ENCODE peak calls at places on chromosomes 3 and 15, in five cellular contexts. A is uterus, Y is tibial nerve, V is ovary, B is A549. Q is an unnamed sample.

GRCh38 chr3:177642482-177643163 is 445.3 kb upstream of the TBL1XR1 start:
- DNase-seq in Y (no peak), A (no peak), V (no peak), B (no peak), Q (no peak)

GRCh38 chr3:124772081-124772831 is 42.0 kb downstream of the UMPS start:
- DNase-seq in V (no peak), Y (no peak), B (no peak), A (peak), Q (no peak)

GRCh38 chr3:46665763-46666470 is 27.6 kb downstream of the ALS2CL start:
- DNase-seq in V (no peak), B (no peak), A (no peak), Y (no peak), Q (no peak)

GRCh38 chr3:81300324-81300927 is 461.0 kb downstream of the GBE1 start:
- DNase-seq in Y (no peak), V (no peak), B (no peak), A (no peak), Q (no peak)

GRCh38 chr3:134260984-134261383 is 10.3 kb upstream of the RYK start:
- DNase-seq in V (no peak), A (no peak), Y (no peak), B (no peak), Q (no peak)

GRCh38 chr3:177528306-177529070 is 331.2 kb upstream of the TBL1XR1 start:
- DNase-seq in B (no peak), V (no peak), Y (no peak), A (no peak), Q (no peak)

GRCh38 chr15:74318376-74319137 is 48.9 kb downstream of the CYP11A1 start:
- DNase-seq in A (peak), Y (no peak), B (no peak), V (peak), Q (no peak)

GRCh38 chr3:154112146-154112545 is 9.0 kb upstream of the ARHGEF26 start:
- DNase-seq in Y (no peak), V (no peak), B (no peak), A (no peak), Q (no peak)

GRCh38 chr3:175748087-175748732 is 889.1 kb downstream of the NAALADL2 start:
- DNase-seq in A (no peak), Y (no peak), B (no peak), V (no peak), Q (no peak)

GRCh38 chr15:51121118-51121517 is 26.4 kb upstream of the TNFAIP8L3 start:
- DNase-seq in V (peak), Y (no peak), A (peak), B (peak), Q (no peak)

GRCh38 chr3:81013360-81013759 is 748.1 kb downstream of the GBE1 start:
- DNase-seq in Y (no peak), B (no peak), V (no peak), A (no peak), Q (no peak)

GRCh38 chr15:30956216-30956803 is 35.1 kb downstream of the MTMR10 start:
- DNase-seq in B (no peak), V (no peak), Y (no peak), A (no peak), Q (no peak)

GRCh38 chr3:184742676-184743135 is 30.8 kb upstream of the MAGEF1 start:
- DNase-seq in A (peak), V (no peak), B (no peak), Y (no peak), Q (no peak)

GRCh38 chr15:97126556-97127233 is 796.2 kb downstream of the NR2F2 start:
- DNase-seq in B (no peak), Y (no peak), A (no peak), V (no peak), Q (no peak)
- TF ChIP-seq CTCF in B (no peak), Y (no peak), A (no peak), V (no peak), Q (no peak)

GRCh38 chr3:8767667-8768363 is 1.6 kb downstream of the OXTR start:
- DNase-seq in V (no peak), Y (no peak), A (no peak), B (no peak), Q (no peak)

GRCh38 chr3:8767181-8767666 is 2.2 kb downstream of the OXTR start:
- DNase-seq in Y (no peak), A (no peak), B (no peak), V (no peak), Q (no peak)

GRCh38 chr3:8764528-8764927 is 4.9 kb downstream of the OXTR start:
- DNase-seq in V (no peak), B (no peak), A (no peak), Y (no peak), Q (no peak)

GRCh38 chr3:8765528-8765927 is 3.9 kb downstream of the OXTR start:
- DNase-seq in B (no peak), A (no peak), Y (no peak), V (no peak), Q (no peak)

GRCh38 chr3:8766148-8766547 is 3.3 kb downstream of the OXTR start:
- DNase-seq in A (no peak), B (no peak), Y (no peak), V (no peak), Q (no peak)
- H3K27ac ChIP-seq in A (no peak), B (no peak), Y (no peak), V (no peak), Q (no peak)

GRCh38 chr3:189652042-189652441 is 20.9 kb downstream of the TP63 start:
- DNase-seq in A (no peak), B (no peak), V (no peak), Y (no peak), Q (no peak)
- TF ChIP-seq CTCF in A (no peak), B (no peak), V (no peak), Y (no peak), Q (no peak)

DNA sequence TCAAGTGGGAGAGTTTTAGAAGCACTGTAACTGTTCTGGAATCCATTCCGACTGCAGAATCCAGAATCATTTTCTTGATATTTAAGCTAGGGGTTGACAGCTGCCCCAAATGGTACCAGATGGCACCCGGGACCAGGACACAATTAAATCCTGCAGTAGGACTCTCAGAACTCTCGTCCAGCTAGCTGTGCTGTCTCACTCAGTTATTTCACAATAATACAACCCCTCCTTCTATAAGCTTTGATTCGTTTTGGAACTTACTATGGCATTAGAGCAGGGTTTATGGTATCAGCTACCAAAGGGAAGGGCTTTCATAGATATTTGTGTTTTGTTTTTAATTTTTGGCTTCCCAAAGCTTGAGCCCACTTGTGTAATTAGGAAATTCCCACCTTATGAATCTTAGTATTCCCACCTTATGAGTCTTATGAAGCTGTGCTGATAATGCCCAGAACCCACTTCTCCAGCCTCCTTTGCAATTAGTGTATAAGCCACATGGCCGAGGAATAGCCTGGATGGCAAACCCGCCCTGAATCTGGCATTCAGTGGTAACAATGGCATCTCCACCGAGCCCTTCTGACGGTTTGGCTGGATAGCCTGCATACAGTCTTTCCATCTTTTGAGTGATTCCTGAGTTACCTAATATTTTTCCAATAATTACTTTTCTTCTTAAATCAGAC is 120.1 kb downstream of the UACA start:
- DNase-seq in Y (no peak), B (no peak), A (no peak), V (no peak), Q (no peak)
- H3K27ac ChIP-seq in Y (no peak), B (peak), A (no peak), V (no peak), Q (no peak)

DNA sequence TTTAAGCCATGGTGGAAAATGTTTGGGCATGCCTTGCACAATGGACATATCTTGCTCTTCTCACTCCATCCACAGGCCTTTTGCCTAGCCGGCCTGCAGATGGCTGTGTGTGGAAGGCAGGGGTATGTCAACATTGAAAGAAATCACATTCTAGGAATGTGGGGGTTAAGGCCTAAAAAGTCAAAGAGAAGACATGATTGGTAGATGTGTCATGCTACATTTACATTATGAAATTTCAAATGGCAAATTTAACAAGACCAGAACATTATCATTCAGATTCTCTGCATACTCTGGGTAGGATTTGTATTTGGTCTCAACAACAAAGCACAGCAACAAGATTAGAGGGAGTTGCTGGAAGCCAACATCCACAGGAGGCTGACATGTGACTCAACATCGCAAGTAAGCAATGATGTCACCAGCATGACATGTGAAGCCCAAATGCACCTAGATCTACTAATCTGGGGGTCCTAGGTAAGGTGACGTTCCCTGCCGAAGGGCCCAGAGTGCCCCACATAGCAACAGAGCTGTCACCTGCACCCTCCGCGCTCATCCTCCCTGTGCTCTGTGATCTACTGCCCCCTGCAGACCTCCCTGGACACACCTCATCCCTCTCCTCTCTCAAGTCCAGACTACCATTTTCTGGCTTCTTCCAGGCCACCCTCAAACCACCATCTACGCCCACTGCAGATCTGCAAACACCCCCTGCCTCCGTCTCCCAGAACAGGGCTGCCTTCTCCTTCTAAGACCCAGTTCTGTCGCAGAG is 39.4 kb downstream of the CLDN18 start:
- DNase-seq in Y (no peak), V (no peak), B (no peak), A (no peak), Q (no peak)
- TF ChIP-seq CTCF in Y (no peak), V (no peak), B (no peak), A (no peak), Q (no peak)

Q was measured in CD4-positive, alpha-beta T cell.